ENCODE peak calls at places on chromosome 9, in four cellular contexts. Z is body of pancreas, K is H1, U is stomach. B is an unnamed sample.

GRCh38 chr9:34171753-34172535 is 6.9 kb upstream of the UBAP1 start:
- DNase-seq in Z (no peak), U (no peak), K (no peak), B (peak; percentile 41)

GRCh38 chr9:99749641-99750040 is 72.0 kb upstream of the NR4A3 start:
- DNase-seq in U (no peak), Z (no peak), K (no peak), B (no peak)

GRCh38 chr9:3054017-3054586 is 210.2 kb upstream of the PUM3 start:
- DNase-seq in K (no peak), Z (no peak), U (no peak), B (no peak)

GRCh38 chr9:97534185-97534584 is 32.7 kb downstream of the TMOD1 start:
- DNase-seq in U (no peak), Z (no peak), K (no peak), B (no peak)

GRCh38 chr9:84966876-84967830 is 297.6 kb downstream of the NTRK2 start:
- DNase-seq in U (no peak), Z (no peak), K (peak; percentile 39), B (no peak)

GRCh38 chr9:131583836-131584555 is 38.7 kb downstream of the PRRT1B start:
- DNase-seq in K (no peak), Z (no peak), U (no peak), B (no peak)

GRCh38 chr9:131731237-131731995 is 8.5 kb downstream of the RAPGEF1 start:
- DNase-seq in K (no peak), U (no peak), Z (no peak), B (no peak)

GRCh38 chr9:94861589-94862241 is 135.2 kb downstream of the AOPEP start:
- DNase-seq in K (no peak), Z (no peak), U (no peak), B (no peak)

GRCh38 chr9:20084125-20084524 is 295.3 kb upstream of the SLC24A2 start:
- DNase-seq in Z (no peak), K (no peak), U (no peak), B (no peak)

GRCh38 chr9:88741335-88741734 is 206.4 kb downstream of the NXNL2 start:
- DNase-seq in U (no peak), K (no peak), Z (no peak), B (no peak)

GRCh38 chr9:105359899-105360298 is 87.9 kb upstream of the FSD1L start:
- DNase-seq in Z (no peak), K (no peak), U (no peak), B (no peak)

GRCh38 chr9:128208386-128208785 is 5.2 kb downstream of the DNM1 start:
- DNase-seq in K (no peak), Z (no peak), U (no peak), B (no peak)

GRCh38 chr9:120490888-120491595 is 88.9 kb downstream of the CDK5RAP2 start:
- DNase-seq in U (no peak), Z (no peak), K (no peak), B (no peak)

GRCh38 chr9:99866398-99866797 is 40.1 kb upstream of the STX17 start:
- DNase-seq in Z (no peak), U (no peak), K (no peak), B (no peak)

GRCh38 chr9:18703086-18703750 is 229.3 kb downstream of the ADAMTSL1 start:
- DNase-seq in K (no peak), U (no peak), Z (no peak), B (no peak)

GRCh38 chr9:21711504-21711903 is 90.9 kb upstream of the MTAP start:
- DNase-seq in Z (no peak), U (no peak), K (no peak), B (no peak)

GRCh38 chr9:81915801-81916505 is 12.3 kb upstream of the SPATA31D4 start:
- DNase-seq in K (no peak), Z (no peak), U (no peak), B (no peak)

GRCh38 chr9:81379655-81380054 is 309.7 kb downstream of the TLE1 start:
- DNase-seq in Z (no peak), U (no peak), K (no peak), B (no peak)

GRCh38 chr9:96854877-96855273 is 561 bp upstream of the ZNF782 start:
- DNase-seq in K (no peak), Z (no peak), U (no peak), B (no peak)

GRCh38 chr9:96884443-96884842 is 30.1 kb upstream of the ZNF782 start:
- DNase-seq in K (no peak), U (peak; percentile 47), Z (peak; percentile 47), B (no peak)

GRCh38 chr9:127776195-127776918 is 2.1 kb downstream of the SH2D3C start:
- DNase-seq in U (no peak), Z (no peak), K (no peak), B (no peak)

GRCh38 chr9:73009649-73010288 is 56.9 kb upstream of the ALDH1A1 start:
- DNase-seq in K (no peak), U (no peak), Z (no peak), B (no peak)

GRCh38 chr9:137452761-137453642 is 6.1 kb downstream of the NSMF start:
- DNase-seq in U (no peak), K (no peak), Z (no peak), B (no peak)

GRCh38 chr9:13282998-13283397 is 3.5 kb upstream of the MPDZ start:
- DNase-seq in K (no peak), Z (no peak), U (no peak), B (no peak)

GRCh38 chr9:13278368-13279246 is 885 bp downstream of the MPDZ start:
- DNase-seq in Z (peak; percentile 33), U (peak; percentile 26), K (peak; percentile 9), B (peak; percentile 73)

GRCh38 chr9:13278023-13278367 is 1.5 kb downstream of the MPDZ start:
- DNase-seq in K (no peak), U (no peak), Z (no peak), B (no peak)

GRCh38 chr9:13281356-13282016 is 2.0 kb upstream of the MPDZ start:
- DNase-seq in Z (no peak), U (no peak), K (no peak), B (no peak)

GRCh38 chr9:13279284-13280162 is at the start of gene MPDZ:
- DNase-seq in U (peak; percentile 57), Z (peak; percentile 65), K (peak; percentile 25), B (peak; percentile 68)
- TF ChIP-seq POLR2A in U (no peak), Z (peak; percentile 26), K (peak; percentile 8), B (peak; percentile 10)

GRCh38 chr9:6488395-6488794 is 75.4 kb downstream of the UHRF2 start:
- DNase-seq in U (no peak), Z (no peak), K (no peak), B (no peak)
- H3K36me3 ChIP-seq in U (peaks cover 71% of the 10 kb centered on the region), Z (peaks cover 2% of the 10 kb centered on the region), K (peaks cover 3% of the 10 kb centered on the region), B (peaks cover 25% of the 10 kb centered on the region)

GRCh38 chr9:93531374-93531773 is 45.0 kb upstream of the PHF2 start:
- DNase-seq in K (no peak), Z (no peak), U (no peak), B (peak; percentile 65)
- TF ChIP-seq CTCF in K (peak; percentile 16), Z (no peak), U (no peak), B (peak; percentile 35)

GRCh38 chr9:134341929-134342745 is 15.9 kb downstream of the RXRA start:
- DNase-seq in U (no peak), Z (no peak), K (no peak), B (no peak)

GRCh38 chr9:134344068-134344820 is 18.0 kb downstream of the RXRA start:
- DNase-seq in Z (no peak), K (no peak), U (no peak), B (peak; percentile 72)

GRCh38 chr9:134342746-134343115 is 16.5 kb downstream of the RXRA start:
- DNase-seq in Z (no peak), U (peak; percentile 39), K (no peak), B (no peak)

GRCh38 chr9:134344821-134345310 is 18.6 kb downstream of the RXRA start:
- DNase-seq in U (no peak), K (no peak), Z (no peak), B (no peak)

DNA sequence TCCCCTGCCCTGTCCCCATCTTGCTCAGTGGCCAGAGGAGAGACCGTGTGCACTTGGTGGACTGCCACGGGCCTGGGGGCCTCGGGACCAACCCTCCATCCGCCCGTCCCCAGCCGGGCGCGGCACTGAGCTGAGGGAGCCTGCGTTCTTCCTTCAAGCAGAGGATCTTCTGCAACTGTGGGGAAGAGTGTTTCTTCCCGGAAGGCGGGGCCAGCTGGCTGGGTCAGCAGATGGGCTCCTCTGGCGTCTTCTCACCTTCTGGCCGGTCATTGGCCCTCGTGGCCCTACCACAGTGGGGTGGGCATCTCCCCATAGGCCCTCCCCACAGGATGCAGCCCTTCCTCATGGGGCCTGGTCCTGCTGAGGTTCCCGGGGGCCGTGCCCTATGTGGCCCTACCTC is 17.4 kb downstream of the RXRA start:
- DNase-seq in K (no peak), Z (no peak), U (no peak), B (no peak)
- TF ChIP-seq POLR2A in K (no peak), Z (peak; percentile 32), U (no peak), B (no peak)

DNA sequence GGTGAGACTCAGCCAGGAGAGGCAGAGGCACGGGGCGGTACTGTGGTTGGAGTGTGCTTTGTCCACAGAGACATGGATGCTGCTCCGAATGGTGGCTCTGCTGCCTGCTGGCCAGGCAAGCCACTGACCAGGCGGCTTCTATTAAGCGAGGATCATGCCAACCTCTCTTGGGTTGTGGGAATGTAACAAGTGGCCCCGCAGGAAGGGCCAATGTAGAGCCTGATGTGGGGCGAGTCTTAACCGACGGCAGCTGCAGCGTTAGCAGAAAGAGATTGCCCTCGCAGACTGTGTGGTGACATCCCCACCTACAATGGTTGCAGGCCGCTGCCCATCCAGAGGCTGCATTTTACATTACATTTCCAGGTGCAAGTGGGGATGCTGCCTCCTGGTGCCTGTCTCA is 46.6 kb upstream of the SLC25A51 start:
- DNase-seq in Z (peak; percentile 51), K (no peak), U (no peak), B (no peak)
- H3K36me3 ChIP-seq in Z (peaks cover 9% of the 10 kb centered on the region), K (no peaks in the 10 kb centered on the region), U (peaks cover 81% of the 10 kb centered on the region), B (peaks cover 4% of the 10 kb centered on the region)

GRCh38 chr9:134530724-134531123 is 110.9 kb upstream of the COL5A1 start:
- DNase-seq in Z (no peak), U (no peak), K (no peak), B (no peak)

GRCh38 chr9:134533850-134534585 is 107.6 kb upstream of the COL5A1 start:
- DNase-seq in Z (no peak), U (no peak), K (no peak), B (no peak)

GRCh38 chr9:134532084-134532483 is 109.5 kb upstream of the COL5A1 start:
- DNase-seq in Z (no peak), K (no peak), U (no peak), B (no peak)

GRCh38 chr9:134534661-134535080 is 106.9 kb upstream of the COL5A1 start:
- DNase-seq in Z (no peak), U (no peak), K (no peak), B (no peak)

DNA sequence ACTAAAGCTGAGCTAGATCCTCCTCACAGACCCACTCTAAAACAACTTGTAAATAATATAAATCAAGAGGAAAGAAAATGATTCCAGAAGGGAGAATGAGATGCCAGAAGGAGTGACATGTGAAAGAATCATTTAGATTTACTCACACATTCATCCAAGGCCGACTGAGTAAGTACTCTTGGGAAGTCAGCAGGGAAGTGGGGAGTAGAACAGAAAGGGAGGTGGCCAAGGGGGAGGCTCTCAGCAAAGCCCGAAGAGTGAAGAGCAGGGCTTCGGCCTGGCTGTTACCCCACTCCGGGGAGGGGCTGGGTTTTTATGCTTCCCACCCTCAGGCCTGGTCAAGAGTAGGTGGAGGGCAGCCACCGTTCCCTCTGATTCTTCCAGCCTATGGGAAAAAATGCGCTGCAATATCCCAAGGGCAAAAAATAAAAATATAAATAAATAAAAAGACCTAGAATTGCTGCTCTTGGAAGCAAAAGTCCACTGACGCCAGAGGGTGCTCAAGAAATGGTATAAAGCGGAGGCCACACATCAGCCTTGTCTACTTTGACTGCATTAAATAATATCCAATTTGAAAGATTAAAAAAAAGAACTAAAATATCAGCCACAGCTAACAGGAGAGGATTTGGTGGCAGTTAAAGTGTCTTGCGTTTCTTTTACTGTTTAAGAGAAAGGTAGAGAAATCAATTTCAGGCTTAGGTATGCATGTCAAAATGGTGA is 110.2 kb upstream of the COL5A1 start:
- DNase-seq in U (peak; percentile 9), Z (no peak), K (no peak), B (no peak)
- TF ChIP-seq CTCF in U (no peak), Z (no peak), K (no peak), B (no peak)